ENCODE peak calls at places on chromosomes 13 and 19, in ten cellular contexts. A, Y, H, W, V, D, Q, X, I and R are unnamed samples.

GRCh38 chr13:94617389-94618000 is 15.8 kb downstream of the GPR180 start:
- DNase-seq in A (no peak), Y (no peak), H (no peak), W (no peak), V (no peak), D (peak; percentile 34), Q (no peak), X (no peak), I (no peak), R (no peak)

GRCh38 chr13:35501721-35502235 is 25.3 kb upstream of the MAB21L1 start:
- DNase-seq in A (no peak), Y (no peak), H (no peak), W (no peak), V (no peak), D (no peak), Q (no peak), X (no peak), I (no peak), R (no peak)

GRCh38 chr19:2602391-2603181 is 99.9 kb downstream of the GNG7 start:
- DNase-seq in A (peak; percentile 80), Y (no peak), H (no peak), W (peak; percentile 63), V (peak; percentile 93), D (no peak), Q (peak; percentile 92), X (peak; percentile 76), I (peak; percentile 81), R (peak; percentile 81)

GRCh38 chr13:46100191-46100877 is 4.5 kb downstream of the CPB2 start:
- DNase-seq in A (no peak), Y (no peak), H (no peak), W (no peak), V (no peak), D (peak; percentile 2), Q (no peak), X (no peak), I (no peak), R (no peak)

GRCh38 chr19:14114854-14115253 is 2.7 kb downstream of the PRKACA start:
- DNase-seq in A (no peak), Y (peak; percentile 48), H (peak; percentile 30), W (peak; percentile 69), V (peak; percentile 79), D (peak; percentile 57), Q (peak; percentile 72), X (no peak), I (no peak), R (no peak)

GRCh38 chr13:27132538-27132937 is 39.1 kb downstream of the USP12 start:
- DNase-seq in A (no peak), Y (no peak), H (no peak), W (no peak), V (no peak), D (no peak), Q (no peak), X (no peak), I (no peak), R (no peak)

GRCh38 chr13:27448308-27448707 is 2.1 kb downstream of the MTIF3 start:
- DNase-seq in A (no peak), Y (no peak), H (no peak), W (no peak), V (no peak), D (no peak), Q (no peak), X (no peak), I (no peak), R (no peak)

GRCh38 chr19:32691291-32691951 is at the start of gene NUDT19:
- DNase-seq in A (peak; percentile 13), Y (peak; percentile 98), H (peak; percentile 58), W (peak; percentile 91), V (peak; percentile 90), D (peak; percentile 83), Q (peak; percentile 89), X (peak; percentile 52), I (peak; percentile 73), R (peak; percentile 91)

GRCh38 chr13:113495494-113496251 is 5.2 kb upstream of the DCUN1D2 start:
- DNase-seq in A (no peak), Y (no peak), H (no peak), W (no peak), V (no peak), D (no peak), Q (no peak), X (no peak), I (peak; percentile 41), R (no peak)

GRCh38 chr13:32309812-32310706 is 5.1 kb downstream of the ZAR1L start:
- DNase-seq in A (peak; percentile 41), Y (peak; percentile 5), H (no peak), W (no peak), V (no peak), D (peak; percentile 67), Q (no peak), X (no peak), I (peak; percentile 72), R (no peak)

GRCh38 chr19:3526507-3527244 is 12.3 kb upstream of the TEKTIP1 start:
- DNase-seq in A (no peak), Y (no peak), H (no peak), W (no peak), V (no peak), D (no peak), Q (peak; percentile 50), X (no peak), I (no peak), R (no peak)

GRCh38 chr13:40916207-40916998 is 102.7 kb downstream of the ELF1 start:
- DNase-seq in A (no peak), Y (no peak), H (no peak), W (no peak), V (no peak), D (no peak), Q (no peak), X (no peak), I (peak; percentile 21), R (no peak)

GRCh38 chr19:41228486-41228885 is 9.5 kb downstream of the AXL start:
- DNase-seq in A (no peak), Y (no peak), H (no peak), W (no peak), V (no peak), D (no peak), Q (no peak), X (no peak), I (no peak), R (no peak)
- H3K27ac ChIP-seq in A (no peak overlapping the region), Y (peak overlapping the region; percentile 91), H (no peak overlapping the region), W (no peak overlapping the region), V (no peak overlapping the region), D (no peak overlapping the region), Q (no peak overlapping the region), X (no peak overlapping the region), I (peak overlapping the region; percentile 14), R (no peak overlapping the region)

GRCh38 chr19:44258835-44259413 is 762 bp upstream of the ZNF233 start:
- DNase-seq in A (no peak), Y (no peak), H (no peak), W (no peak), V (no peak), D (no peak), Q (no peak), X (no peak), I (no peak), R (no peak)

GRCh38 chr19:44258139-44258538 is 1.5 kb upstream of the ZNF233 start:
- DNase-seq in A (no peak), Y (no peak), H (no peak), W (no peak), V (no peak), D (no peak), Q (no peak), X (no peak), I (no peak), R (no peak)

GRCh38 chr19:44260695-44261446 is 1.2 kb downstream of the ZNF233 start:
- DNase-seq in A (no peak), Y (no peak), H (no peak), W (no peak), V (no peak), D (no peak), Q (no peak), X (no peak), I (no peak), R (no peak)

GRCh38 chr19:44255705-44256411 is 3.8 kb upstream of the ZNF233 start:
- DNase-seq in A (no peak), Y (no peak), H (no peak), W (no peak), V (no peak), D (no peak), Q (no peak), X (no peak), I (no peak), R (no peak)

DNA sequence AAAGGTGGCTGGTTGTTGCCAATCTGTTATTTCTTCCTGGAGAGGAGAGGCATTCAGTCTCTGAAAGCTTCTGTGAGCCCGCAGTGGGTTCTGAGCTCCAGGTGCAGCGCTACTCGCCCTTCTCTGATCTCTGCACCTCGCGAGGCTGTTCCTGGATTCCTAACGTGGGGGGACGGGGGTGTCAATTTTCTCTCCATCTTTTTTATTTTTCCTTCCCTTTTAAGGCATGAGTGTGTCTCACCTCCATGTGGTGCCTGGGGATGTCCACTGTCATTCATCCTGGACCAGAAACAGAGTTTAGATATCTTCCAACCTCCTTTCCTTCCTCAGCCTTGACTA is 626 bp downstream of the ZNF233 start:
- DNase-seq in A (no peak), Y (no peak), H (no peak), W (no peak), V (no peak), D (no peak), Q (no peak), X (no peak), I (no peak), R (no peak)
- H3K4me3 ChIP-seq in A (peak overlapping the region; percentile 69), Y (peak overlapping the region; percentile 49), H (no peak overlapping the region), W (peak overlapping the region; percentile 48), V (no peak overlapping the region), D (no peak overlapping the region), Q (peak overlapping the region; percentile 32), X (peak overlapping the region; percentile 53), I (no peak overlapping the region), R (no peak overlapping the region)

DNA sequence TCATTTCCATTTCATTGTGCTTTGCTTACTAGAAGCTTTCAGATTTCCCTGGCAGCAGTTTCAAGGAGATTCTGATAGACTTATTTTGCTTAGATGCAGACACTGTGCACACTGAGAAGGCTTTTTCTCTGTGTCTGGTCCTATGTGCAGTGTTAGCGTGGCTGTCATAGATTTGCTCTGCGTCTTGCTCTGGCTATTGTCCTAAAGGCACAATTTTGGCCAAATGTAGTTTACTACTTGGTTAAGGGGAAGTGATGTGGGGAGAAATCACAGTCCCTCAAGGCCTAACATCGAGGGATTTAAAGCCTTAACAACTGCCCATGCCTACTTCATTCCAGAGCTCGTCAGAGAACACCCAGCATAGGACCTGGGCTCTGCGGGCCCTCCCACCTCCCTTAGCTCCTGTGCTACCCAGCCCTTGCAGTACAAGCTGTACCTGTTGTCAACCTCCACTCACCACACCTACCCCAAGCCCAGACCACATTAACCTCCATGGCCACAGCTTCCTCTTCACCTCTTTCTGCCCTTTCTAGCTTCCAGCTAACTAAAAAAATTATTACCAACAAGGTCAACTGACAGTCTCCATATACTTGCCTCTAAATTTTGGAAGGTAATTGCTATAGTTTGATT is 38.9 kb upstream of the KATNAL1 start:
- DNase-seq in A (no peak), Y (no peak), H (no peak), W (no peak), V (no peak), D (no peak), Q (no peak), X (no peak), I (no peak), R (no peak)
- H3K27ac ChIP-seq in A (no peak overlapping the region), Y (no peak overlapping the region), H (no peak overlapping the region), W (no peak overlapping the region), V (no peak overlapping the region), D (no peak overlapping the region), Q (no peak overlapping the region), X (no peak overlapping the region), I (no peak overlapping the region), R (no peak overlapping the region)

DNA sequence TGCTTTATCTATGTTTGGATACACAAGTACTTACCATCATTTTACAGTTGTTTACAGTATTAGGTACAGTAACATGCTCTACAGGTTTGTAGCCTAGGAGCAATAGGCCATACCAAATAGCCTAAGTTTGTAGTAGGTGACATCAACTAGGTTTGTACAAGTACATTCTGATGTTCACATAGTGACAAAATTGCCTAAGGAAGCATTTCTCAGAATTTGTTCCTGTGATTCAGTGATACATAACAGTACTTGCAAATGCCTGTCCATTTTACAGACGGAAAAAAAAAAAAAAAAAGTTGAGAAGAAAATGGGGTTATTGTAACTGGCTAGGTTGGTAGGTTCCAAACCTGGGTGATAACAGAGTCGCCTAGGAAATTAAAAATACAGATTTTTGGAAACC is 13.6 kb downstream of the UFM1 start:
- DNase-seq in A (no peak), Y (no peak), H (no peak), W (no peak), V (no peak), D (no peak), Q (no peak), X (no peak), I (no peak), R (no peak)
- H3K4me3 ChIP-seq in A (no peak overlapping the region), Y (no peak overlapping the region), H (no peak overlapping the region), W (no peak overlapping the region), V (no peak overlapping the region), D (no peak overlapping the region), Q (no peak overlapping the region), X (no peak overlapping the region), I (no peak overlapping the region), R (no peak overlapping the region)